ENCODE peak calls at places on chromosome X, in ten cellular contexts. F is dorsolateral prefrontal cortex, O is NCI-H774, I is activated B cell treated with CpG ODN at 0.5 μM for 24 hours, Q is mammary epithelial cell, D is left cardiac atrium, M is Ammon's horn, E is mucosa of gallbladder, U is uterus, B is H7. N is an unnamed sample.

GRCh38 chrX:13212191-13212651 is 107.6 kb downstream of the ATXN3L start:
- DNase-seq in B (no peak), D (no peak), O (no peak), M (no peak), I (no peak), F (no peak), E (no peak), U (peak; percentile 53), Q (peak; percentile 17), N (no peak)

GRCh38 chrX:49183701-49184281 is 2.4 kb downstream of the PRICKLE3 start:
- DNase-seq in U (no peak), B (no peak), O (no peak), F (no peak), D (no peak), I (no peak), Q (no peak), E (no peak), M (no peak), N (no peak)

GRCh38 chrX:149280011-149280410 is 225.1 kb downstream of the IDS start:
- DNase-seq in F (no peak), B (no peak), Q (no peak), U (no peak), O (no peak), M (no peak), D (no peak), E (no peak), I (no peak), N (no peak)

GRCh38 chrX:51759055-51759454 is 15.8 kb downstream of the GSPT2 start:
- DNase-seq in I (no peak), D (no peak), Q (no peak), E (no peak), M (peak; percentile 65), O (no peak), B (no peak), F (no peak), U (no peak), N (no peak)

GRCh38 chrX:68833855-68834331 is 5.1 kb downstream of the EFNB1 start:
- DNase-seq in B (peak; percentile 18), U (no peak), M (no peak), F (no peak), E (no peak), I (no peak), O (no peak), D (no peak), Q (peak; percentile 71), N (no peak)

GRCh38 chrX:73068467-73069364 is 10.6 kb downstream of the PABPC1L2A start:
- DNase-seq in U (no peak), D (no peak), Q (no peak), F (no peak), I (no peak), B (no peak), M (no peak), E (no peak), O (no peak), N (no peak)

GRCh38 chrX:3348191-3348590 is 1.7 kb upstream of the MXRA5 start:
- DNase-seq in U (no peak), Q (no peak), M (no peak), D (no peak), O (no peak), E (no peak), I (no peak), F (no peak), B (no peak), N (no peak)

GRCh38 chrX:19747672-19748610 is 139.5 kb downstream of the SH3KBP1 start:
- DNase-seq in Q (no peak), U (no peak), M (no peak), O (no peak), B (no peak), F (no peak), D (no peak), I (peak; percentile 43), E (peak; percentile 10), N (no peak)

GRCh38 chrX:70422886-70423336 is at the start of gene GDPD2:
- DNase-seq in I (no peak), D (no peak), F (no peak), E (no peak), B (peak; percentile 73), M (peak; percentile 36), U (no peak), Q (no peak), O (peak; percentile 16), N (no peak)

GRCh38 chrX:154365052-154365600 is 9.3 kb downstream of the FLNA start:
- DNase-seq in M (no peak), B (no peak), E (no peak), D (no peak), O (no peak), I (no peak), F (no peak), Q (no peak), U (no peak), N (no peak)

GRCh38 chrX:121863976-121864375 is 816.6 kb downstream of the GLUD2 start:
- DNase-seq in U (no peak), F (no peak), E (no peak), O (no peak), I (no peak), Q (no peak), B (no peak), M (no peak), D (no peak), N (no peak)

GRCh38 chrX:67607436-67607835 is 63.6 kb downstream of the AR start:
- DNase-seq in U (no peak), M (no peak), O (no peak), E (no peak), B (no peak), I (no peak), Q (no peak), F (no peak), D (no peak), N (no peak)

GRCh38 chrX:15674514-15674898 is 9.9 kb upstream of the CLTRN start:
- DNase-seq in D (peak; percentile 99), E (peak; percentile 97), F (peak; percentile 93), B (no peak), O (peak; percentile 80), Q (peak; percentile 95), U (peak; percentile 98), M (peak; percentile 92), I (no peak), N (peak; percentile 61)

GRCh38 chrX:48558270-48558669 is 16.0 kb upstream of the RBM3 start:
- DNase-seq in B (no peak), Q (peak; percentile 87), I (no peak), M (no peak), D (no peak), O (no peak), U (no peak), E (no peak), F (no peak), N (peak; percentile 48)

GRCh38 chrX:46648660-46649059 is 75.1 kb downstream of the CHST7 start:
- DNase-seq in E (no peak), M (no peak), O (no peak), Q (no peak), B (no peak), F (no peak), D (no peak), I (no peak), U (no peak), N (no peak)

GRCh38 chrX:32572644-32573043 is 638.7 kb downstream of the DMD start:
- DNase-seq in D (no peak), E (no peak), M (no peak), Q (no peak), O (no peak), I (no peak), F (no peak), B (no peak), U (no peak), N (no peak)

GRCh38 chrX:100263650-100264049 is 146.4 kb downstream of the PCDH19 start:
- DNase-seq in Q (peak; percentile 30), E (no peak), F (no peak), M (no peak), O (no peak), I (no peak), B (no peak), U (no peak), D (no peak), N (no peak)

GRCh38 chrX:23773601-23774175 is 9.3 kb upstream of the SAT1 start:
- DNase-seq in D (no peak), Q (no peak), F (no peak), M (no peak), E (peak; percentile 21), I (no peak), O (no peak), B (no peak), U (no peak), N (no peak)

GRCh38 chrX:15404712-15405111 is 20.5 kb upstream of the VEGFD start:
- DNase-seq in F (no peak), I (no peak), Q (no peak), B (no peak), M (no peak), E (peak; percentile 21), D (peak; percentile 21), O (no peak), U (peak; percentile 60), N (no peak)

GRCh38 chrX:37685452-37686347 is at the start of gene XK:
- DNase-seq in U (peak; percentile 28), E (peak; percentile 30), F (peak; percentile 67), I (peak; percentile 19), Q (peak; percentile 19), B (peak; percentile 76), M (peak; percentile 30), O (peak; percentile 45), D (peak; percentile 53), N (no peak)

GRCh38 chrX:79259073-79259689 is 108.0 kb downstream of the ITM2A start:
- DNase-seq in B (no peak), M (peak; percentile 35), E (no peak), O (no peak), F (no peak), D (no peak), I (no peak), Q (no peak), U (no peak), N (no peak)

GRCh38 chrX:152992120-152992519 is 1.8 kb downstream of the PNMA5 start:
- DNase-seq in O (no peak), E (no peak), I (no peak), F (no peak), D (no peak), U (no peak), Q (no peak), M (peak; percentile 33), B (peak; percentile 19), N (no peak)

GRCh38 chrX:128975716-128976115 is 547.6 kb downstream of the SMARCA1 start:
- DNase-seq in I (no peak), D (no peak), F (peak; percentile 49), E (peak; percentile 12), O (peak; percentile 28), B (peak; percentile 60), M (peak; percentile 14), U (no peak), Q (peak; percentile 0), N (no peak)

GRCh38 chrX:46547857-46548256 is 2.6 kb upstream of the ZNF674 start:
- DNase-seq in U (no peak), B (no peak), Q (peak; percentile 52), O (no peak), F (no peak), E (no peak), M (no peak), D (no peak), I (no peak), N (no peak)

GRCh38 chrX:40832723-40833122 is 97.4 kb upstream of the MED14 start:
- DNase-seq in I (no peak), E (no peak), M (no peak), Q (no peak), O (no peak), D (no peak), B (peak; percentile 31), F (no peak), U (no peak), N (no peak)

GRCh38 chrX:133529578-133529977 is 114.3 kb upstream of the GPC4 start:
- DNase-seq in F (no peak), B (no peak), D (no peak), O (no peak), E (no peak), U (no peak), M (no peak), Q (no peak), I (no peak), N (no peak)

GRCh38 chrX:132023896-132024386 is 839 bp downstream of the STK26 start:
- DNase-seq in F (no peak), Q (peak; percentile 37), D (peak; percentile 13), I (no peak), B (no peak), M (no peak), U (peak; percentile 19), E (no peak), O (no peak), N (no peak)

GRCh38 chrX:18643243-18643642 is 28.7 kb downstream of the RS1 start:
- DNase-seq in U (no peak), D (no peak), O (no peak), B (no peak), M (no peak), F (no peak), I (no peak), Q (no peak), E (no peak), N (no peak)